ENCODE peak calls at places on chromosomes 4 and X, in four cellular contexts. I is activated CD4-positive, alpha-beta memory T cell treated with anti-CD3 and anti-CD28 coated beads for 36 hours; W is SIG-M5; Z is stimulated activated CD8-positive, alpha-beta memory T cell treated with anti-CD3 and anti-CD28 coated beads, Interleukin-7, amount 100 ng/mL, for 1 hour. D is an unnamed sample.

GRCh38 chr4:5033266-5033945 is 14.1 kb upstream of the CYTL1 start:
- DNase-seq in W (no peak), Z (no peak), I (no peak), D (no peak)

GRCh38 chr4:72031868-72032619 is at the start of gene NPFFR2:
- DNase-seq in Z (no peak), I (no peak), W (no peak), D (no peak)

GRCh38 chr4:30948653-30949052 is 228.5 kb downstream of the PCDH7 start:
- DNase-seq in Z (no peak), W (no peak), I (no peak), D (no peak)

GRCh38 chrX:120549483-120550452 is 11.0 kb downstream of the CUL4B start:
- DNase-seq in Z (no peak), W (no peak), I (peak), D (no peak)

GRCh38 chrX:2696698-2697215 is 5.7 kb downstream of the CD99 start:
- DNase-seq in I (peak), W (no peak), Z (no peak), D (peak)

GRCh38 chr4:128461300-128462103 is 173.9 kb upstream of the PGRMC2 start:
- DNase-seq in Z (no peak), W (no peak), I (peak), D (no peak)

GRCh38 chrX:103831803-103832544 is at the start of gene RAB9B:
- DNase-seq in W (no peak), Z (peak), I (peak), D (peak)

GRCh38 chr4:99587803-99588202 is 13.2 kb downstream of the MTTP start:
- DNase-seq in Z (no peak), W (no peak), I (no peak), D (no peak)

GRCh38 chr4:52408037-52408436 is 251.1 kb downstream of the USP46 start:
- DNase-seq in W (no peak), I (no peak), Z (no peak), D (no peak)

GRCh38 chr4:93828830-93829530 is 427 bp downstream of the ATOH1 start:
- DNase-seq in I (no peak), Z (no peak), W (no peak), D (no peak)

GRCh38 chr4:41887821-41888699 is 47.2 kb upstream of the TMEM33 start:
- DNase-seq in I (peak), Z (no peak), W (no peak), D (no peak)

GRCh38 chr4:104491826-104492771 is 2.6 kb downstream of the CXXC4 start:
- DNase-seq in W (no peak), Z (no peak), I (no peak), D (no peak)

GRCh38 chr4:128757712-128758111 is 51.8 kb upstream of the JADE1 start:
- DNase-seq in W (no peak), Z (no peak), I (no peak), D (no peak)

GRCh38 chr4:160224049-160224448 is 1121.2 kb downstream of the RAPGEF2 start:
- DNase-seq in W (no peak), Z (no peak), I (no peak), D (no peak)

GRCh38 chr4:6262176-6262575 is 7.5 kb upstream of the WFS1 start:
- DNase-seq in W (no peak), Z (no peak), I (no peak), D (no peak)

GRCh38 chr4:97770222-97770621 is 373.1 kb downstream of the STPG2 start:
- DNase-seq in W (no peak), I (no peak), Z (no peak), D (no peak)

GRCh38 chr4:168856312-168856711 is 153.7 kb downstream of the CBR4 start:
- DNase-seq in W (no peak), I (no peak), Z (no peak), D (no peak)

GRCh38 chr4:177596035-177596434 is 153.8 kb upstream of the AGA start:
- DNase-seq in Z (no peak), I (peak), W (no peak), D (no peak)

D was measured in activated T-helper 1 cell treated with anti-CD3 and anti-CD28 coated beads, Interleukin-2, amount 50 U/mL, for 16 hours.